ENCODE peak calls at places on chromosomes 11 and 22, in five cellular contexts. One of them, this sample, is unnamed.

GRCh38 chr22:39290724-39291161 is 28.7 kb downstream of the RPL3 start:
- DNase-seq in transverse colon: no peak
- DNase-seq in IMR-90: peak; percentile 71
- DNase-seq in HFF-Myc: no peak
- DNase-seq in lower leg skin: no peak
- DNase-seq in this sample: no peak

GRCh38 chr22:20571531-20572007 is 64.2 kb downstream of the MED15 start:
- DNase-seq in HFF-Myc: no peak
- DNase-seq in lower leg skin: no peak
- DNase-seq in transverse colon: peak; percentile 45
- DNase-seq in IMR-90: no peak
- DNase-seq in this sample: no peak

GRCh38 chr11:69938206-69938605 is 119.0 kb upstream of the FGF3 start:
- DNase-seq in HFF-Myc: no peak
- DNase-seq in IMR-90: no peak
- DNase-seq in transverse colon: no peak
- DNase-seq in lower leg skin: peak; percentile 25
- DNase-seq in this sample: no peak

GRCh38 chr22:31630331-31631329 is 31.4 kb downstream of the PISD start:
- DNase-seq in transverse colon: peak; percentile 81
- DNase-seq in IMR-90: peak; percentile 74
- DNase-seq in lower leg skin: peak; percentile 96
- DNase-seq in HFF-Myc: no peak
- DNase-seq in this sample: peak; percentile 43

GRCh38 chr11:97963528-97964331 is 1057.0 kb upstream of the CNTN5 start:
- DNase-seq in lower leg skin: no peak
- DNase-seq in IMR-90: peak; percentile 36
- DNase-seq in transverse colon: no peak
- DNase-seq in HFF-Myc: no peak
- DNase-seq in this sample: no peak

GRCh38 chr11:13384837-13385417 is 78.1 kb downstream of the BTBD10 start:
- DNase-seq in IMR-90: peak; percentile 68
- DNase-seq in transverse colon: peak; percentile 28
- DNase-seq in lower leg skin: no peak
- DNase-seq in HFF-Myc: peak; percentile 15
- DNase-seq in this sample: no peak

GRCh38 chr22:36368359-36368983 is 19.3 kb downstream of the MYH9 start:
- DNase-seq in lower leg skin: no peak
- DNase-seq in HFF-Myc: peak; percentile 67
- DNase-seq in transverse colon: no peak
- DNase-seq in IMR-90: peak; percentile 78
- DNase-seq in this sample: no peak

GRCh38 chr22:50030315-50031188 is 18.0 kb upstream of the IL17REL start:
- DNase-seq in transverse colon: peak; percentile 77
- DNase-seq in lower leg skin: peak; percentile 93
- DNase-seq in IMR-90: peak; percentile 54
- DNase-seq in HFF-Myc: no peak
- DNase-seq in this sample: peak; percentile 59

GRCh38 chr11:12950681-12951080 is 58.4 kb upstream of the RASSF10 start:
- DNase-seq in transverse colon: no peak
- DNase-seq in lower leg skin: no peak
- DNase-seq in HFF-Myc: no peak
- DNase-seq in IMR-90: peak; percentile 43
- DNase-seq in this sample: no peak

GRCh38 chr11:112537846-112538330 is 277.2 kb upstream of the PLET1 start:
- DNase-seq in IMR-90: no peak
- DNase-seq in HFF-Myc: no peak
- DNase-seq in transverse colon: no peak
- DNase-seq in lower leg skin: no peak
- DNase-seq in this sample: no peak

GRCh38 chr11:40118780-40119179 is 1340.7 kb downstream of the LRRC4C start:
- DNase-seq in HFF-Myc: no peak
- DNase-seq in IMR-90: no peak
- DNase-seq in transverse colon: no peak
- DNase-seq in lower leg skin: no peak
- DNase-seq in this sample: no peak

GRCh38 chr11:127815316-127815715 is 772.0 kb downstream of the ETS1 start:
- DNase-seq in lower leg skin: no peak
- DNase-seq in IMR-90: no peak
- DNase-seq in HFF-Myc: no peak
- DNase-seq in transverse colon: no peak
- DNase-seq in this sample: no peak

GRCh38 chr22:49589301-49589700 is 238.4 kb downstream of the BRD1 start:
- DNase-seq in lower leg skin: no peak
- DNase-seq in HFF-Myc: no peak
- DNase-seq in transverse colon: no peak
- DNase-seq in IMR-90: no peak
- DNase-seq in this sample: no peak

GRCh38 chr11:1087279-1087960 is 12.7 kb downstream of the MUC2 start:
- DNase-seq in lower leg skin: no peak
- DNase-seq in HFF-Myc: no peak
- DNase-seq in transverse colon: no peak
- DNase-seq in IMR-90: no peak
- DNase-seq in this sample: peak; percentile 35

GRCh38 chr11:2588809-2589537 is 110.8 kb downstream of the KCNQ1OT1 start:
- DNase-seq in lower leg skin: peak; percentile 75
- DNase-seq in IMR-90: no peak
- DNase-seq in transverse colon: peak; percentile 68
- DNase-seq in HFF-Myc: no peak
- DNase-seq in this sample: no peak

GRCh38 chr11:72712168-72712721 is 38.0 kb upstream of the PDE2A start:
- DNase-seq in IMR-90: no peak
- DNase-seq in lower leg skin: no peak
- DNase-seq in HFF-Myc: no peak
- DNase-seq in transverse colon: peak; percentile 50
- DNase-seq in this sample: no peak

GRCh38 chr11:16881074-16881709 is 133.0 kb downstream of the PLEKHA7 start:
- DNase-seq in HFF-Myc: no peak
- DNase-seq in lower leg skin: peak; percentile 90
- DNase-seq in transverse colon: no peak
- DNase-seq in IMR-90: peak; percentile 13
- DNase-seq in this sample: no peak
- TF ChIP-seq CTCF in HFF-Myc: peak; percentile 15
- TF ChIP-seq CTCF in lower leg skin: no peak
- TF ChIP-seq CTCF in transverse colon: no peak
- TF ChIP-seq CTCF in IMR-90: peak; percentile 7
- TF ChIP-seq CTCF in this sample: no peak

GRCh38 chr11:17720796-17721171 is 1.4 kb downstream of the MYOD1 start:
- DNase-seq in HFF-Myc: no peak
- DNase-seq in IMR-90: no peak
- DNase-seq in lower leg skin: no peak
- DNase-seq in transverse colon: no peak
- DNase-seq in this sample: peak; percentile 39

GRCh38 chr11:17719940-17720795 is 797 bp downstream of the MYOD1 start:
- DNase-seq in HFF-Myc: no peak
- DNase-seq in lower leg skin: no peak
- DNase-seq in transverse colon: no peak
- DNase-seq in IMR-90: no peak
- DNase-seq in this sample: peak; percentile 41

GRCh38 chr11:17724020-17724908 is 4.9 kb downstream of the MYOD1 start:
- DNase-seq in IMR-90: no peak
- DNase-seq in HFF-Myc: no peak
- DNase-seq in transverse colon: no peak
- DNase-seq in lower leg skin: no peak
- DNase-seq in this sample: no peak

GRCh38 chr11:17721242-17721999 is 2.0 kb downstream of the MYOD1 start:
- DNase-seq in transverse colon: no peak
- DNase-seq in HFF-Myc: no peak
- DNase-seq in IMR-90: no peak
- DNase-seq in lower leg skin: no peak
- DNase-seq in this sample: no peak

GRCh38 chr11:17722000-17722643 is 2.8 kb downstream of the MYOD1 start:
- DNase-seq in lower leg skin: no peak
- DNase-seq in IMR-90: peak; percentile 11
- DNase-seq in transverse colon: no peak
- DNase-seq in HFF-Myc: no peak
- DNase-seq in this sample: peak; percentile 34
- TF ChIP-seq CTCF in lower leg skin: no peak
- TF ChIP-seq CTCF in IMR-90: peak; percentile 40
- TF ChIP-seq CTCF in transverse colon: no peak
- TF ChIP-seq CTCF in HFF-Myc: peak; percentile 59
- TF ChIP-seq CTCF in this sample: no peak

GRCh38 chr11:79382301-79382700 is 58.5 kb downstream of the TENM4 start:
- DNase-seq in HFF-Myc: no peak
- DNase-seq in lower leg skin: no peak
- DNase-seq in IMR-90: no peak
- DNase-seq in transverse colon: no peak
- DNase-seq in this sample: no peak
- TF ChIP-seq CTCF in HFF-Myc: no peak
- TF ChIP-seq CTCF in lower leg skin: no peak
- TF ChIP-seq CTCF in IMR-90: no peak
- TF ChIP-seq CTCF in transverse colon: no peak
- TF ChIP-seq CTCF in this sample: no peak

GRCh38 chr11:67640021-67640757 is 626 bp upstream of the TBX10 start:
- DNase-seq in transverse colon: peak; percentile 78
- DNase-seq in IMR-90: peak; percentile 33
- DNase-seq in lower leg skin: peak; percentile 94
- DNase-seq in HFF-Myc: no peak
- DNase-seq in this sample: peak; percentile 71
- TF ChIP-seq CTCF in transverse colon: peak; percentile 67
- TF ChIP-seq CTCF in IMR-90: peak; percentile 56
- TF ChIP-seq CTCF in lower leg skin: no peak
- TF ChIP-seq CTCF in HFF-Myc: peak; percentile 64
- TF ChIP-seq CTCF in this sample: peak; percentile 65

DNA sequence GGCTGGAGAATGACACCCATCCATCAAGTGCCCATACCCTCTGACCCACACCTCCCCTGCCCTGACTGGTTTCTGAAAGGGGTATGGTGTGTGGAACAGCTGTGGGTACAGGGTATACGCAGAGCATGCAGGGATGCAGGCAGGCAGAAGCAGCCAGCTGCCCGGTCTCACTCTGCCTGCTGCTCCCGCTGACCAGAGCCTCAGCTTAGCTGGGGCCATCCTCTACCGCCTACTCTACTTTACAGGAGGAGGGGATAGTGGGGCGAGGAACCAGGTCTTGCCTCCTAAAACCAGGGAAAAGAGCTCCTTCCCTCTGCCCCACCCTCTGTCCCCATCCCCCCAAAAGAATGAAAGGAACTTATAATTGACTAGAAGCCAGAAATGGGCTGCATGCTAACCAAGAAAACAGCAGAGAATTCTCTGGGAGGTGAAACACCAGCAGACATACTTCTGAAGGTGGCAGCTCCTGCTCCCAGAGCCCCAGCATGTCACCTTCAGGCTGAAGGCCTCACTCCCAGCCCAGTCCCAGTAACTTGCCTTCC is 13.0 kb upstream of the CHRM4 start:
- DNase-seq in lower leg skin: no peak
- DNase-seq in IMR-90: no peak
- DNase-seq in transverse colon: no peak
- DNase-seq in HFF-Myc: no peak
- DNase-seq in this sample: no peak
- TF ChIP-seq CTCF in lower leg skin: no peak
- TF ChIP-seq CTCF in IMR-90: no peak
- TF ChIP-seq CTCF in transverse colon: no peak
- TF ChIP-seq CTCF in HFF-Myc: no peak
- TF ChIP-seq CTCF in this sample: no peak

GRCh38 chr22:38086001-38086845 is 2.2 kb upstream of the SLC16A8 start:
- DNase-seq in IMR-90: no peak
- DNase-seq in transverse colon: no peak
- DNase-seq in HFF-Myc: no peak
- DNase-seq in lower leg skin: no peak
- DNase-seq in this sample: no peak

GRCh38 chr22:38086942-38087341 is 3.0 kb upstream of the SLC16A8 start:
- DNase-seq in HFF-Myc: no peak
- DNase-seq in lower leg skin: no peak
- DNase-seq in transverse colon: no peak
- DNase-seq in IMR-90: no peak
- DNase-seq in this sample: no peak

GRCh38 chr22:38085501-38085900 is 1.5 kb upstream of the SLC16A8 start:
- DNase-seq in transverse colon: no peak
- DNase-seq in lower leg skin: no peak
- DNase-seq in IMR-90: no peak
- DNase-seq in HFF-Myc: no peak
- DNase-seq in this sample: no peak

GRCh38 chr22:38083931-38084631 is at the start of gene SLC16A8:
- DNase-seq in lower leg skin: no peak
- DNase-seq in IMR-90: no peak
- DNase-seq in transverse colon: no peak
- DNase-seq in HFF-Myc: no peak
- DNase-seq in this sample: no peak

GRCh38 chr22:38085056-38085455 is 1.1 kb upstream of the SLC16A8 start:
- DNase-seq in lower leg skin: no peak
- DNase-seq in HFF-Myc: no peak
- DNase-seq in transverse colon: no peak
- DNase-seq in IMR-90: no peak
- DNase-seq in this sample: no peak
- TF ChIP-seq CTCF in lower leg skin: no peak
- TF ChIP-seq CTCF in HFF-Myc: no peak
- TF ChIP-seq CTCF in transverse colon: no peak
- TF ChIP-seq CTCF in IMR-90: no peak
- TF ChIP-seq CTCF in this sample: no peak

GRCh38 chr22:42895541-42895981 is 38.5 kb upstream of the ARFGAP3 start:
- DNase-seq in transverse colon: no peak
- DNase-seq in HFF-Myc: no peak
- DNase-seq in lower leg skin: no peak
- DNase-seq in IMR-90: no peak
- DNase-seq in this sample: no peak
- TF ChIP-seq CTCF in transverse colon: no peak
- TF ChIP-seq CTCF in HFF-Myc: no peak
- TF ChIP-seq CTCF in lower leg skin: no peak
- TF ChIP-seq CTCF in IMR-90: no peak
- TF ChIP-seq CTCF in this sample: no peak

DNA sequence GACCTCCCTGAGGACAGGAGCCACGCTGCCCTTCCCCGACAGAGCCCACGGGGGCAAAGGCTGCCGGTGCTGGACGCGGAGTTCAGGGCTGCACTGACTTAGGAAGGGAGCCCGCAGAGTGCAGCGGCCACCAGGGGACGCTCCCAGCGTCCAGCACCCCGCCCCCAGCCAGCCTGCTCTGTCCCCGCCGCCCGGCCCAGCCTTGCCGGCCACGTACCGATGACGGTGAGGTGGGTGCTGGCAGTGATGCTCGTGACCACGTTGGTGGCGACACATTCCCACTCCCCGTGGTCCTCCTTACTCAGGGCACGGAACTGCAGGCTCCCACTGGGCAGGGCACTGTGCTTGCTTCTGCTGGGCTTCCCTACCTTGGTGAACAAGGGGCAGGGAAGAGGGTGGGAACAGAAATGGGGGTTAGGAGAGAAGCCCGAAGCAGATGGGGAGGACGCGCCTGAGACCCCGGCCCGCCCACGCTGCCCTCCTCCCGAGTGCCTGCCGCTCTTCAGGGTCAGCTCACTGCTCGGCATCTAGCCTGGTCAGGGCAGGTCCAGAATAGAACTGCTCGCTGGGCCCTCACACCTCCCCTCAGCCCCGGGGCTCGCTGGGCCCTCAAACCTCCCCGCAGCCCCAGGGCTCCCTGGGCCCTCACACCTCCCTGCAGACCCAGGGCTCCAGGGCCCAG is 25.9 kb downstream of the IGSF9B start:
- DNase-seq in lower leg skin: no peak
- DNase-seq in IMR-90: no peak
- DNase-seq in HFF-Myc: no peak
- DNase-seq in transverse colon: no peak
- DNase-seq in this sample: no peak
- TF ChIP-seq CTCF in lower leg skin: no peak
- TF ChIP-seq CTCF in IMR-90: peak; percentile 15
- TF ChIP-seq CTCF in HFF-Myc: peak; percentile 61
- TF ChIP-seq CTCF in transverse colon: peak; percentile 16
- TF ChIP-seq CTCF in this sample: peak; percentile 21

GRCh38 chr11:35163707-35164496 is 24.9 kb downstream of the CD44 start:
- DNase-seq in lower leg skin: no peak
- DNase-seq in transverse colon: no peak
- DNase-seq in HFF-Myc: no peak
- DNase-seq in IMR-90: peak; percentile 31
- DNase-seq in this sample: no peak
- TF ChIP-seq CTCF in lower leg skin: no peak
- TF ChIP-seq CTCF in transverse colon: peak; percentile 7
- TF ChIP-seq CTCF in HFF-Myc: peak; percentile 25
- TF ChIP-seq CTCF in IMR-90: peak; percentile 23
- TF ChIP-seq CTCF in this sample: no peak